ENCODE peak calls at places on chromosomes 5 and 9, in five cellular contexts. H is midbrain; T is choroid plexus epithelial cell; S is activated naive CD8-positive, alpha-beta T cell treated with anti-CD3 and anti-CD28 coated beads, Interleukin-2, amount 10 ng/mL, durations not matched to agents 7 days and 5 days; B is AG20443. Z is an unnamed sample.
A peak's percentile ranks its signal among the peaks of the same experiment; 100 is the strongest.

GRCh38 chr9:71826289-71826688 is 58.0 kb upstream of the CEMIP2 start:
- DNase-seq in H (no peak), T (no peak), S (no peak), B (no peak), Z (no peak)

GRCh38 chr5:2142456-2142954 is 259.8 kb upstream of the IRX4 start:
- DNase-seq in H (no peak), T (no peak), S (no peak), B (no peak), Z (no peak)

GRCh38 chr5:140244525-140245025 is 58.3 kb downstream of the PFDN1 start:
- DNase-seq in H (peak; percentile 92), T (peak; percentile 95), S (peak; percentile 84), B (peak; percentile 88), Z (peak; percentile 96)

GRCh38 chr9:79707589-79707988 is 135.8 kb downstream of the TLE4 start:
- DNase-seq in H (no peak), T (no peak), S (no peak), B (no peak), Z (no peak)

GRCh38 chr5:139760066-139761056 is 35.2 kb upstream of the PSD2 start:
- DNase-seq in H (no peak), T (peak; percentile 22), S (no peak), B (peak; percentile 79), Z (no peak)

GRCh38 chr9:114936566-114936965 is 6.2 kb upstream of the TNFSF8 start:
- DNase-seq in H (no peak), T (peak; percentile 7), S (no peak), B (no peak), Z (peak; percentile 41)

GRCh38 chr5:130529716-130530485 is 625.6 kb downstream of the CHSY3 start:
- DNase-seq in H (no peak), T (no peak), S (no peak), B (no peak), Z (no peak)

GRCh38 chr9:129481824-129482511 is 138.9 kb downstream of the C9orf50 start:
- DNase-seq in H (no peak), T (peak; percentile 56), S (no peak), B (peak; percentile 48), Z (no peak)

GRCh38 chr9:85502815-85503643 is 238.7 kb downstream of the AGTPBP1 start:
- DNase-seq in H (no peak), T (no peak), S (no peak), B (no peak), Z (no peak)

GRCh38 chr5:119358901-119359603 is 3.2 kb downstream of the TNFAIP8 start:
- DNase-seq in H (no peak), T (no peak), S (no peak), B (no peak), Z (no peak)

Z was measured in foreskin fibroblast.